ENCODE peak calls at places on chromosome 20, in six cellular contexts. J is tibial nerve, C is cardiac muscle cell, R is body of pancreas, F is mammary epithelial cell, A is brain microvascular endothelial cell. V is an unnamed sample.

GRCh38 chr20:50501970-50502745 is 8.0 kb upstream of the PTPN1 start:
- DNase-seq in J (no peak), C (no peak), R (no peak), F (no peak), A (no peak), V (no peak)

GRCh38 chr20:37377346-37378081 is 31.6 kb downstream of the SRC start:
- DNase-seq in J (no peak), C (no peak), R (no peak), F (no peak), A (no peak), V (no peak)

GRCh38 chr20:50824137-50824536 is 29.3 kb downstream of the BCAS4 start:
- DNase-seq in J (no peak), C (peak), R (peak), F (no peak), A (peak), V (no peak)

GRCh38 chr20:58987790-58988564 is 6.9 kb downstream of the NELFCD start:
- DNase-seq in J (no peak), C (no peak), R (no peak), F (no peak), A (no peak), V (no peak)

GRCh38 chr20:46030290-46031013 is 1.4 kb downstream of the SLC12A5 start:
- DNase-seq in J (no peak), C (no peak), R (no peak), F (no peak), A (no peak), V (no peak)

GRCh38 chr20:63372971-63373885 is 12.1 kb upstream of the CHRNA4 start:
- DNase-seq in J (no peak), C (no peak), R (no peak), F (no peak), A (no peak), V (no peak)

GRCh38 chr20:51634877-51635276 is 92.4 kb upstream of the NFATC2 start:
- DNase-seq in J (no peak), C (no peak), R (no peak), F (no peak), A (no peak), V (no peak)

GRCh38 chr20:35145141-35145564 is 2.0 kb downstream of the EDEM2 start:
- DNase-seq in J (no peak), C (peak), R (peak), F (peak), A (peak), V (peak)

GRCh38 chr20:15253431-15253830 is 916.0 kb upstream of the FLRT3 start:
- DNase-seq in J (no peak), C (no peak), R (no peak), F (no peak), A (no peak), V (no peak)

GRCh38 chr20:16781496-16781895 is 33.3 kb downstream of the OTOR start:
- DNase-seq in J (no peak), C (no peak), R (no peak), F (no peak), A (no peak), V (no peak)

GRCh38 chr20:44228465-44229258 is 18.1 kb upstream of the OSER1 start:
- DNase-seq in J (no peak), C (no peak), R (no peak), F (no peak), A (no peak), V (no peak)

GRCh38 chr20:6504826-6505225 is 262.7 kb upstream of the BMP2 start:
- DNase-seq in J (no peak), C (no peak), R (no peak), F (peak), A (no peak), V (no peak)

GRCh38 chr20:38255389-38255788 is 5.1 kb downstream of the KIAA1755 start:
- DNase-seq in J (no peak), C (peak), R (no peak), F (no peak), A (no peak), V (no peak)

GRCh38 chr20:50245561-50246366 is 55.1 kb downstream of the CEBPB start:
- DNase-seq in J (no peak), C (peak), R (no peak), F (peak), A (no peak), V (no peak)

GRCh38 chr20:35854697-35855434 is 83.1 kb downstream of the PHF20 start:
- DNase-seq in J (no peak), C (no peak), R (no peak), F (no peak), A (peak), V (peak)

DNA sequence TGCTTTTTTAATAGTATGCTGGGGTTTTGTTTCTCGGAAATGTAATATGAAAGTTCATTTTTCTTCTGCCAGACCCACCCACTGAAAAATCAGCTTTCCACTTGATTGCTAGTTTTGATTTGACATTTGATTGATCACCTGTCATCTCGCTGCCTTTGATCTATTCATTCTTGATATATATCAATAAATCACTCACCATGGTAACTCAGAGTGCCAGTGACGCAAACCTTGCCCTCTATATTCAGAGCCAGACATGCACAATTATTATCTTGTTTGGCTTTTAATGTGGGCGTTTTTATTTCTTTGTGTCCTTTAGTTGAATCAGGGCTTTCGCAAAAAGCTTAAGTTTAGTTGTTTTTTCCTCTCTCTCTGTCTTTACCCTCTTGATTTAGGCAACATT is 2.0 kb downstream of the TSHZ2 start:
- DNase-seq in J (no peak), C (peak), R (no peak), F (peak), A (no peak), V (no peak)
- H3K4me3 ChIP-seq in J (peak), C (peak), R (no peak), F (peak), A (no peak), V (no peak)

GRCh38 chr20:1505871-1506270 is 14.7 kb upstream of the SIRPB2 start:
- DNase-seq in J (no peak), C (no peak), R (no peak), F (peak), A (no peak), V (no peak)

GRCh38 chr20:1507276-1507675 is 16.1 kb upstream of the SIRPB2 start:
- DNase-seq in J (no peak), C (no peak), R (no peak), F (no peak), A (no peak), V (no peak)

GRCh38 chr20:1505361-1505760 is 14.1 kb upstream of the SIRPB2 start:
- DNase-seq in J (no peak), C (no peak), R (no peak), F (peak), A (peak), V (no peak)

GRCh38 chr20:1508576-1508975 is 17.4 kb upstream of the SIRPB2 start:
- DNase-seq in J (no peak), C (no peak), R (no peak), F (peak), A (no peak), V (no peak)

GRCh38 chr20:1509237-1509636 is 18.0 kb upstream of the SIRPB2 start:
- DNase-seq in J (no peak), C (peak), R (no peak), F (peak), A (peak), V (no peak)
- TF ChIP-seq CTCF in J (no peak), C (peak), R (no peak), F (peak), A (peak), V (peak)

GRCh38 chr20:48743807-48744206 is 84.0 kb downstream of the PREX1 start:
- DNase-seq in J (no peak), C (no peak), R (no peak), F (no peak), A (no peak), V (no peak)
- H3K4me3 ChIP-seq in J (no peak), C (no peak), R (no peak), F (no peak), A (no peak), V (no peak)

DNA sequence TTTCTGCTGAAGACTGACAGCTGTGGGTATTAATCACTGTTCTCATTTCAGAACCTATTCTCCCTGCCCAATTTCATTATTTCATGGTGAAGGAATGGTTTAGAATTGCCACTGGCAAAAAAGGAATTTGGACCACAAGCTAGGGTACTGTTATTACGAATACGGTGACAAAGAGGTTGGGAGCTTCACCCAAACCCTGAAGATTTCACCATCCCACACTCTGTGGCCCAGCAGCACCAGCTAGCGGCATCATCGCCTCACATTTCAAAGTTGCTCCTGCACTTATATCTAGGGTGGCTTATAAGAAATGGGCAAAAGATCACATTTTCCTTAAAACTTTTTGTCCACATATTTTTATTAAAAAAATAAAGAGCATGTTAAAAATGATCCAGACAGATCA is 236.1 kb downstream of the SYNDIG1 start:
- DNase-seq in J (no peak), C (no peak), R (no peak), F (no peak), A (no peak), V (no peak)
- TF ChIP-seq CTCF in J (no peak), C (no peak), R (no peak), F (no peak), A (no peak), V (no peak)

DNA sequence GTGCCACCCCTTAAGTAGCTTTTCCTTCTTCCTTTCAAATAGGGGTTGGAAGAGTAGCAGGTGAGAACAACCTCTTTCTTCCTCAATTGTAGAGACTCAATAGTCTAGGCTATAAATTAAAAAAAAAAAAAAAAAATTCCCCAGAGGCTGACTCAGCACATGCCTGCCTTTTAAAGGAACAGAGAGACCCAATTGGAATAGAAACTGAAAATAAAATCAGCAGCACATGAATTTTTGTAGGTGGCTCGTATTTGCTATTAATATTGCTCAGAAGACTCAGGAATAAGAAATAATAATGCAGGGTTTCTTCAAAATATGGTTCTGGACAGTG is 19.3 kb downstream of the TOP1 start:
- DNase-seq in J (no peak), C (peak), R (no peak), F (peak), A (no peak), V (no peak)
- H3K4me3 ChIP-seq in J (peak), C (no peak), R (no peak), F (peak), A (peak), V (peak)

V was measured in AG04449.